ENCODE peak calls at places on chromosomes 12 and 14, in six cellular contexts. J is vagina, I is esophagus squamous epithelium, W is A549, M is fibroblast of lung, Q is GM12865. F is an unnamed sample.
A peak's percentile ranks its signal among the peaks of the same experiment; 100 is the strongest.

GRCh38 chr12:6459004-6459337 is 7.1 kb downstream of the TAPBPL start:
- DNase-seq in Q (no peak), J (no peak), W (no peak), M (no peak), I (no peak), F (no peak)

GRCh38 chr14:101072531-101072930 is 169.0 kb upstream of the RTL1 start:
- DNase-seq in M (peak; percentile 30), W (peak; percentile 20), Q (no peak), J (peak; percentile 67), I (no peak), F (no peak)

GRCh38 chr12:64077922-64078321 is 144.2 kb downstream of the KICS2 start:
- DNase-seq in I (no peak), W (peak; percentile 10), M (no peak), Q (no peak), J (no peak), F (no peak)

GRCh38 chr14:68446243-68447040 is 346.4 kb downstream of the ZFP36L1 start:
- DNase-seq in Q (no peak), J (no peak), M (no peak), I (no peak), W (no peak), F (no peak)

GRCh38 chr12:67909681-67910080 is 79.6 kb upstream of the IFNG-AS1 start:
- DNase-seq in W (no peak), I (no peak), Q (no peak), J (no peak), M (no peak), F (no peak)

GRCh38 chr12:84136862-84137367 is 775.7 kb downstream of the SLC6A15 start:
- DNase-seq in W (peak; percentile 1), I (no peak), M (peak; percentile 41), J (no peak), Q (no peak), F (no peak)

GRCh38 chr12:54385251-54385914 is 850 bp upstream of the ZNF385A start:
- DNase-seq in Q (peak; percentile 47), M (no peak), W (no peak), I (no peak), J (no peak), F (no peak)

GRCh38 chr14:40847496-40847895 is 759.2 kb upstream of the LRFN5 start:
- DNase-seq in M (no peak), J (no peak), W (no peak), I (no peak), Q (no peak), F (no peak)

GRCh38 chr12:79439179-79439825 is 251.5 kb downstream of the PAWR start:
- DNase-seq in I (no peak), M (no peak), Q (no peak), W (no peak), J (no peak), F (no peak)

GRCh38 chr12:110689002-110689600 is at the start of gene HVCN1:
- DNase-seq in I (no peak), W (no peak), Q (peak; percentile 70), J (no peak), M (peak; percentile 9), F (no peak)

GRCh38 chr12:115872919-115873357 is 404.6 kb downstream of the MED13L start:
- DNase-seq in W (no peak), I (no peak), J (no peak), M (no peak), Q (peak; percentile 2), F (no peak)

GRCh38 chr12:42140901-42141300 is 3.8 kb downstream of the GXYLT1 start:
- DNase-seq in W (no peak), M (peak; percentile 12), I (no peak), Q (no peak), J (no peak), F (no peak)

GRCh38 chr14:71248204-71248603 is 340.9 kb downstream of the PCNX1 start:
- DNase-seq in I (no peak), M (no peak), J (no peak), Q (no peak), W (no peak), F (peak; percentile 49)

DNA sequence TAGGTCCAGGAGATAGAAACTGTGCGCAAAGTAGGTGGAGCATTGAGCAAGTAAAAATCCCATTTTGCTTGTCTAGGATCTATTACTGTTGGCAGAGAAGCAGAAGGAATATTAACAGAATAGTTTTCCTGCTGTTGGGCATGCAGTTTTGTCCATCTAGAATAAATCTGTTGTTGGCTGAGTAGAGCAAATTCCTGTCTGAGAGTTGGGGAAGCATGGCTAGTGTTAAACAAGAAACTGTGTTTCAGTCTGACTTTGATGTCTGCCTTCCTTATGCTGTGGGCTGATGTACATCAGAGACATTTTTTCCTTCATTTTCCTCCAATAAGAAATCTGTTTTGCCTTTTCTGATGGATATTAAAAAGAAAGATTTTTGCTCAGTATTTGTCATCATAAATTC is 98.2 kb downstream of the RAD52 start:
- DNase-seq in I (no peak), W (no peak), Q (no peak), M (peak; percentile 47), J (no peak), F (no peak)
- TF ChIP-seq CTCF in I (no peak), W (no peak), Q (no peak), M (no peak), J (no peak), F (no peak)

GRCh38 chr14:75784314-75784686 is 123.3 kb downstream of the TTLL5 start:
- DNase-seq in I (no peak), W (no peak), J (no peak), Q (no peak), M (no peak), F (no peak)
- TF ChIP-seq CTCF in I (no peak), W (no peak), J (no peak), Q (no peak), M (no peak), F (no peak)

DNA sequence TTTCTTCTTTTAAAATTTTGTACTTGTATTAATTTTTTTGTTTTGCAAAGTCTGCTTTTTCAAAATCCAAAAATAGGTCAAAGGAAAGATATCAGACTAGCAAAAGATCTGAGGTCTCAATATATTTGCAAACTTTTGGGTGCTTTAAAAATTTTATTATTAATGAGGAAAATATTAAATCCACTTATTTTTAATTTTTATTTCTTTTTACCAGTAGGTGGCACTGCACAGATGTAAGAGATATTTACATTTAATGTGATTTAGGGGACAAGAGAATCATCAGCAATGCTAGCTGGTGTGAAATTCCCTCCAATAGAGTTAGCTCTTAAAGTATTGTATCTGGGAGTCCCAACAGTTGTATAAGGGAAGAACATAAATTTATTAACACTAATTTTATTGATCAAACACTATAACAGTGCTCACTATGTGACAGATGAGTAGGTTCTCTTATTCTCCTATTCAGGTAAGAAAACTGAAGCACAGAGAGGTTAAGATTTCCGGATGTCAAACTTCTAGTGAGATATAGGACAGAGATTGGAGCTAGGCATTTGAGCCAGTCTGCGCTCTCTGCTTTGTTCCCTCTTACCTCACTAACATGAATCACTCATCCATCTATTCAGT is 30.5 kb downstream of the ALX1 start:
- DNase-seq in M (peak; percentile 31), W (no peak), Q (peak; percentile 3), J (no peak), I (no peak), F (no peak)
- TF ChIP-seq CTCF in M (peak; percentile 20), W (peak; percentile 56), Q (peak; percentile 9), J (no peak), I (no peak), F (peak; percentile 24)

GRCh38 chr14:36241183-36241582 is 64.7 kb upstream of the PTCSC3 start:
- DNase-seq in I (no peak), W (no peak), M (peak; percentile 11), Q (no peak), J (no peak), F (no peak)
- TF ChIP-seq CTCF in I (no peak), W (no peak), M (no peak), Q (no peak), J (no peak), F (no peak)

DNA sequence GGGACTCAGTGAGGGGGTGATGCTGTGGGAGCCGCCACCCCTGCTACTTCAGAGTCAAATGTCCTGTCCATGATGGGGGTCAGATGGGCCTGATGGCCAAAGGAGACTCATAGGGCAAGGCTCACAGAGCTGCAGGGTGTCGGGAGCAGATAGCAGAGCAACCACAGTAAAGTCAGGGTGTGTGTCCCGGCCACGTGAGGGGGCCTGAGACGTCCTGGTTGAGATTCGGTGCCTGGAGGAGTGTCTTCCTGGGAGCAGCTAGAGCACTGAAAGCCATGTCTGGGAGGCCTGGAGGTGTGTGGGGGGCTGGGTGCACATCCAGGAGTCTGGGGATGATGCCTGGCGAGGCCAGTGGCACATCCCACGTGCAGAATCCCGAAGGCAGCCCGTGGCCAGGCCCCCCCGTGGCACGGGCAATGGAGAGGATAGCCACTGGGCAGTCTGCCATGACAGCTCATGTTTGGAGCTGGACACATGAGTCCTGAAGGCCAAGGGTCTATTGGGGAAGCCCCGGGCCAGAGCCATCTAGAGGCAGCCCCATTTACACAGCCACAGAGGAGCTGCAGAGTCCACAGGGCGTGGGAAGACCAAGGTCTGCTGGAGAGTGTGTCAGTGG is 308.0 kb upstream of the SFSWAP start:
- DNase-seq in Q (no peak), M (no peak), J (no peak), I (no peak), W (no peak), F (no peak)
- TF ChIP-seq CTCF in Q (no peak), M (no peak), J (no peak), I (no peak), W (no peak), F (no peak)

DNA sequence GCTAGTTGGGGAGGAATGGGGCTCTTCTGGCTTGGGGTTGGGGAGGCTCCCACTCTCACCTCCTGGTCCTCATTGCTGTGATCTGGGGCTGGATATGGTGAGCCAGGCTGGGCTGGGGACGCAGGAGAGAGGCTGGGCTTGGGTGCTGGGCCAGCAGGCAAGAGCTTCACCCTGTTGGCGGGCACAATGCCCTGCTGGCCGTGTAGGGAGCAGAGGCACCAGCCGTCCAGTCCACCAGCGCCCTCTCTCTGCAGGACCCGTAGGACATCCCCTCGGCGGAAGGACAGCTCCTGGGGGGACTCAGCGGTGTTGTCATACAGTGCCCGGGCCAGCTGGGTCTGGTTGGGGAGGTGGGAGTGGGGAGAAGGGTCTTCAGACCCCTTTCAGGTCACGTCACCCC is 4.5 kb downstream of the EFS start:
- DNase-seq in Q (no peak), M (no peak), J (peak; percentile 80), W (peak; percentile 35), I (no peak), F (no peak)
- TF ChIP-seq CTCF in Q (no peak), M (no peak), J (no peak), W (peak; percentile 11), I (no peak), F (no peak)

GRCh38 chr12:71871116-71871515 is 31.6 kb downstream of the TBC1D15 start:
- DNase-seq in I (no peak), W (no peak), Q (no peak), M (peak; percentile 73), J (no peak), F (no peak)
- TF ChIP-seq CTCF in I (no peak), W (no peak), Q (no peak), M (no peak), J (no peak), F (no peak)

GRCh38 chr12:4270016-4270669 is 3.4 kb upstream of the CCND2 start:
- DNase-seq in J (peak; percentile 81), I (no peak), Q (no peak), W (no peak), M (no peak), F (no peak)

GRCh38 chr12:4268549-4269181 is 4.9 kb upstream of the CCND2 start:
- DNase-seq in J (peak; percentile 81), W (no peak), Q (no peak), M (peak; percentile 18), I (no peak), F (no peak)

GRCh38 chr12:4270670-4271432 is 2.7 kb upstream of the CCND2 start:
- DNase-seq in W (no peak), M (peak; percentile 37), J (no peak), I (no peak), Q (peak; percentile 67), F (no peak)

GRCh38 chr12:4267904-4268548 is 5.5 kb upstream of the CCND2 start:
- DNase-seq in W (no peak), I (no peak), J (no peak), Q (no peak), M (peak; percentile 23), F (no peak)

GRCh38 chr12:4269279-4269991 is 4.1 kb upstream of the CCND2 start:
- DNase-seq in Q (peak; percentile 82), J (no peak), W (no peak), M (peak; percentile 71), I (no peak), F (no peak)
- TF ChIP-seq CTCF in Q (peak; percentile 27), J (no peak), W (no peak), M (no peak), I (peak; percentile 23), F (no peak)

F was measured in AG09319.